ENCODE peak calls at places on chromosomes 4 and X, in seven cellular contexts. Z is HCT116, K is HepG2, P is SK-N-SH, C is H1, W is K562, A is GM12878. X is an unnamed sample.

GRCh38 chr4:113784497-113785254 is 23.1 kb upstream of the CAMK2D start:
- DNase-seq in P (no peak), W (no peak), Z (peak; percentile 6), C (no peak), A (no peak), K (peak; percentile 83), X (peak; percentile 14)

GRCh38 chrX:20116087-20116574 is 576 bp downstream of the MAP7D2 start:
- DNase-seq in Z (no peak), C (no peak), W (no peak), A (no peak), P (peak; percentile 64), K (no peak), X (no peak)

GRCh38 chr4:156475322-156475721 is 496.3 kb downstream of the PDGFC start:
- DNase-seq in Z (peak; percentile 42), P (peak; percentile 21), K (peak; percentile 15), A (no peak), C (no peak), W (no peak), X (peak; percentile 6)

GRCh38 chr4:151175754-151176153 is 76.3 kb downstream of the RPS3A start:
- DNase-seq in C (no peak), A (no peak), K (no peak), P (no peak), W (no peak), Z (no peak), X (no peak)

GRCh38 chr4:40713798-40714197 is 36.0 kb upstream of the NSUN7 start:
- DNase-seq in P (no peak), A (no peak), K (no peak), Z (no peak), C (no peak), W (no peak), X (no peak)

GRCh38 chr4:16824278-16824806 is 74.1 kb downstream of the LDB2 start:
- DNase-seq in P (no peak), K (peak; percentile 89), C (no peak), Z (no peak), W (no peak), A (no peak), X (no peak)

GRCh38 chrX:349196-349595 is 30.6 kb upstream of the GTPBP6 start:
- DNase-seq in C (no peak), W (no peak), Z (no peak), K (no peak), P (no peak), A (no peak), X (no peak)

GRCh38 chrX:73563740-73564073 is 710 bp downstream of the CHIC1 start:
- DNase-seq in A (peak; percentile 11), P (no peak), Z (no peak), K (no peak), C (no peak), W (no peak), X (peak; percentile 27)

GRCh38 chr4:4590496-4590895 is 48.6 kb upstream of the STX18 start:
- DNase-seq in C (no peak), P (no peak), W (no peak), K (no peak), A (no peak), Z (no peak), X (no peak)

GRCh38 chr4:68383115-68383514 is 33.2 kb upstream of the YTHDC1 start:
- DNase-seq in Z (no peak), A (no peak), C (no peak), W (no peak), K (peak; percentile 15), P (no peak), X (no peak)

DNA sequence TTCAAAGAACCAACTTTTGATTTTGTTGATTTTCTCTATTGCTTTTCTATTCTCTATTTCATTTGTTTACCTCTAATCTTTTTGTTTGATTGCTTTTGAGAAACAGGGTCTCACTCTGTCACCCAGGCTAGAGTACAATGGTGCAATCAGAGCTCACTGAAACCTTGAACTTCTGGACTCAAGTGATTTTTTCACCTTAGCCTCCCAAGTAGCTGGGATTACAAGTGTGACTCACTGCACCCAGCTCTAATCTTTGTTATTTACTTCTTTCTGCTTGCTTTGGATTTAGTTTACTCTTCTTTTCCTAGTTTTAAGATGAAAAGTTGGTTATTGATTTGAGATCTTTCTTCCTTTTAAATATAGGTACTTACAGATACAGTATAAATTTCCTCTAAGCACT is 26.2 kb downstream of the RAB9B start:
- DNase-seq in Z (no peak), C (no peak), A (no peak), W (no peak), P (no peak), K (peak; percentile 59), X (no peak)
- TF ChIP-seq JUND in Z (no peak), C (no peak), A (no peak), W (no peak), P (no peak), K (peak; percentile 14), X (no peak)

DNA sequence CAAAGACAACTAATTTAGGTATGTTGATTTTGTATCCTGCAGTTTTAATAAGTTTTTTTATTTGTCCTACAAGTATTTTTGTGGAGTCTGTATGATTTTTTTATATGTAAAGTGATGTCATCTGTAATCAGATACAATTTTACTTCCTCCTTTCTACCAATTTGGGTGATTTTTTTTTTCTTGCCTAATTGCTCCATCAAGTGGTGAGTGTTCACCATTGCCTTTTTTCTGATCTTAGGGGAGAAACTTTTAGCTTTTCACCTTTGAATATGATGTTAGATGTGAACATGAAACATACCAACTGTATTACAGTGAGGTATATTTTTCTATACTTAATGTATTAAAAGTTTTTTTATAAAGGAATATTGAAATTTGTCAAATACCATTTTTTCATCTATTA is 362.3 kb downstream of the PABPC4L start:
- DNase-seq in Z (no peak), A (no peak), K (no peak), P (no peak), W (no peak), C (no peak), X (no peak)
- TF ChIP-seq JUND in Z (no peak), A (no peak), K (no peak), P (no peak), W (no peak), C (no peak), X (no peak)

GRCh38 chr4:168503652-168504362 is 7.0 kb downstream of the PALLD start:
- DNase-seq in C (no peak), K (no peak), A (no peak), P (no peak), W (no peak), Z (no peak), X (no peak)

GRCh38 chr4:168507178-168507577 is 10.3 kb downstream of the PALLD start:
- DNase-seq in W (no peak), K (no peak), Z (no peak), A (no peak), C (no peak), P (no peak), X (no peak)

GRCh38 chr4:168504526-168504925 is 7.7 kb downstream of the PALLD start:
- DNase-seq in Z (no peak), K (no peak), C (no peak), P (no peak), W (no peak), A (no peak), X (no peak)

GRCh38 chr4:168508683-168509082 is 11.8 kb downstream of the PALLD start:
- DNase-seq in A (no peak), W (no peak), C (no peak), P (no peak), K (no peak), Z (no peak), X (no peak)

GRCh38 chr4:168505996-168506395 is 9.1 kb downstream of the PALLD start:
- DNase-seq in Z (no peak), W (no peak), A (no peak), C (no peak), P (no peak), K (no peak), X (no peak)
- TF ChIP-seq JUND in Z (no peak), W (no peak), A (no peak), C (no peak), P (no peak), K (no peak), X (no peak)

DNA sequence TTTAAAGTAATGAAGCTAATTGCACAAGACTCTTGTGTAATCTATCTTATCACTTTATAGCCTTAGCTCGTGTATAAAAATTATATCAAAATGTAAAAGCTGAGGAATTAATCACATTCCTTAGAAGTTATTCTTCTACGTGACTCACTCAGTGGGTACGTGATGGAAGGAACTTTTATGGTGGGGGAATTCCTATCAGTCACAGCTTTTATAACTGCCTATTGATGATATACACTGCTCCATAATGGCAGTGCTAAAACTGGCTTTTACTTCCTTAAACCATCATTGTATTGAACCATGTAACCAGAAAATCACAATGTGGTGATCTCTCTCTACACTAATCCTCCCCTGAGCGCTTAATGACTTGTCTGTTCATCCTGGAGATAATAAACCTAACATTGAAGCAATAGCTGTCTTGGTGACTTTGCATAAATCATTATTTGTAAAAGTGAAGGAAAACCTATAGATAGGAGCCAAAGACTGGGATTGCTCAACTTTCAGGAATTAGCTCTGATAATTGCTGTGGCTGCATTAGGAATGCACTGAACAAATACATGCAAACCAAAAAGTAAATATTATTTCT is 276.7 kb downstream of the GBA3 start:
- DNase-seq in K (peak; percentile 8), C (no peak), Z (no peak), P (no peak), W (no peak), A (no peak), X (no peak)
- TF ChIP-seq JUND in K (no peak), C (no peak), Z (no peak), P (no peak), W (no peak), A (no peak), X (peak; percentile 46)

GRCh38 chr4:53656421-53656981 is 65.2 kb upstream of the LNX1 start:
- DNase-seq in W (no peak), P (no peak), K (no peak), Z (no peak), A (no peak), C (no peak), X (no peak)
- TF ChIP-seq JUND in W (no peak), P (no peak), K (no peak), Z (no peak), A (no peak), C (no peak), X (no peak)

DNA sequence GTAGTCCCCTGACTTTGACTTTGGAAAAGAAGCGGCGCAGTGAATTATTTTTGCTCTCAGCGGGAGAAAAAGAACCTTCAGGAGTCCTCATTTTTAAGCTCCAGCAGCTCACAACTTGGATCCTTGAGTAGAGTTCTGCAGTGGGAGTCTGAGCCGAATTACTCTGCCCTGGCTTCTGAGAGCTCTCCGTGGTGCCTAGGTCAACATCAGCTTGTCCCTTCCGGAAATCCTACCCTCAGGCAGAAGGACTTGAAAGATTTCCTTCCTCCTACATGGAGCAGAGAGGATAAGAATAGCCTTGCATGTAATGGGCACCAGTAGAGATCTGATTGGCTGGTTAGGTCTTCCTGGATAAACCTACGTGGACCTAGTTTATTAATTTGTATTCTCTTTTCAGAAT is 549.7 kb upstream of the TENM3 start:
- DNase-seq in K (no peak), W (no peak), A (no peak), C (no peak), Z (no peak), P (no peak), X (peak; percentile 49)
- TF ChIP-seq JUND in K (no peak), W (no peak), A (no peak), C (no peak), Z (no peak), P (no peak), X (no peak)

GRCh38 chr4:15031993-15032660 is 29.8 kb downstream of the CPEB2 start:
- DNase-seq in Z (no peak), A (no peak), P (no peak), W (no peak), C (no peak), K (no peak), X (no peak)
- TF ChIP-seq JUND in Z (no peak), A (no peak), P (no peak), W (no peak), C (no peak), K (no peak), X (no peak)